ENCODE peak calls at places on chromosomes 2 and 18, in eight cellular contexts. One of them, this sample, is unnamed.

GRCh38 chr2:195051401-195051800 is 605.6 kb upstream of the SLC39A10 start:
- DNase-seq in mammary epithelial cell: peak
- DNase-seq in fibroblast of mammary gland: peak
- DNase-seq in CD4-positive, alpha-beta T cell: no peak
- DNase-seq in IMR-90: no peak
- DNase-seq in HFFc6: no peak
- DNase-seq in nephron progenitor cell: no peak
- DNase-seq in psoas muscle: no peak
- DNase-seq in this sample: no peak

GRCh38 chr2:159606287-159606686 is 10.1 kb downstream of the BAZ2B start:
- DNase-seq in mammary epithelial cell: no peak
- DNase-seq in fibroblast of mammary gland: no peak
- DNase-seq in CD4-positive, alpha-beta T cell: no peak
- DNase-seq in IMR-90: peak
- DNase-seq in HFFc6: no peak
- DNase-seq in nephron progenitor cell: no peak
- DNase-seq in psoas muscle: no peak
- DNase-seq in this sample: no peak

GRCh38 chr2:28639836-28640235 is 111.8 kb upstream of the PPP1CB start:
- DNase-seq in mammary epithelial cell: peak
- DNase-seq in fibroblast of mammary gland: peak
- DNase-seq in CD4-positive, alpha-beta T cell: no peak
- DNase-seq in IMR-90: no peak
- DNase-seq in HFFc6: no peak
- DNase-seq in nephron progenitor cell: no peak
- DNase-seq in psoas muscle: no peak
- DNase-seq in this sample: peak

GRCh38 chr2:230899287-230899686 is 25.8 kb downstream of the GPR55 start:
- DNase-seq in mammary epithelial cell: no peak
- DNase-seq in fibroblast of mammary gland: no peak
- DNase-seq in CD4-positive, alpha-beta T cell: no peak
- DNase-seq in IMR-90: no peak
- DNase-seq in HFFc6: no peak
- DNase-seq in nephron progenitor cell: no peak
- DNase-seq in psoas muscle: no peak
- DNase-seq in this sample: no peak

GRCh38 chr18:50866765-50867164 is 12.2 kb upstream of the ME2 start:
- DNase-seq in mammary epithelial cell: no peak
- DNase-seq in fibroblast of mammary gland: peak
- DNase-seq in CD4-positive, alpha-beta T cell: no peak
- DNase-seq in IMR-90: no peak
- DNase-seq in HFFc6: peak
- DNase-seq in nephron progenitor cell: no peak
- DNase-seq in psoas muscle: no peak
- DNase-seq in this sample: no peak

GRCh38 chr2:84494070-84494469 is 22.2 kb upstream of the DNAH6 start:
- DNase-seq in mammary epithelial cell: peak
- DNase-seq in fibroblast of mammary gland: peak
- DNase-seq in CD4-positive, alpha-beta T cell: no peak
- DNase-seq in IMR-90: peak
- DNase-seq in HFFc6: peak
- DNase-seq in nephron progenitor cell: no peak
- DNase-seq in psoas muscle: no peak
- DNase-seq in this sample: no peak

GRCh38 chr2:43839776-43840564 is 1.2 kb downstream of the ABCG8 start:
- DNase-seq in mammary epithelial cell: no peak
- DNase-seq in fibroblast of mammary gland: no peak
- DNase-seq in CD4-positive, alpha-beta T cell: no peak
- DNase-seq in IMR-90: no peak
- DNase-seq in HFFc6: no peak
- DNase-seq in nephron progenitor cell: no peak
- DNase-seq in psoas muscle: no peak
- DNase-seq in this sample: no peak

GRCh38 chr18:21900594-21901352 is 160.2 kb downstream of the MIB1 start:
- DNase-seq in mammary epithelial cell: no peak
- DNase-seq in fibroblast of mammary gland: no peak
- DNase-seq in CD4-positive, alpha-beta T cell: no peak
- DNase-seq in IMR-90: no peak
- DNase-seq in HFFc6: no peak
- DNase-seq in nephron progenitor cell: no peak
- DNase-seq in psoas muscle: no peak
- DNase-seq in this sample: no peak

GRCh38 chr18:44187090-44187489 is 493.6 kb upstream of the SETBP1 start:
- DNase-seq in mammary epithelial cell: no peak
- DNase-seq in fibroblast of mammary gland: no peak
- DNase-seq in CD4-positive, alpha-beta T cell: no peak
- DNase-seq in IMR-90: no peak
- DNase-seq in HFFc6: no peak
- DNase-seq in nephron progenitor cell: no peak
- DNase-seq in psoas muscle: no peak
- DNase-seq in this sample: no peak

GRCh38 chr2:120239488-120240287 is 13.0 kb upstream of the RALB start:
- DNase-seq in mammary epithelial cell: peak
- DNase-seq in fibroblast of mammary gland: peak
- DNase-seq in CD4-positive, alpha-beta T cell: no peak
- DNase-seq in IMR-90: peak
- DNase-seq in HFFc6: peak
- DNase-seq in nephron progenitor cell: no peak
- DNase-seq in psoas muscle: peak
- DNase-seq in this sample: peak

GRCh38 chr18:36744261-36744876 is 84.4 kb downstream of the TPGS2 start:
- DNase-seq in mammary epithelial cell: no peak
- DNase-seq in fibroblast of mammary gland: peak
- DNase-seq in CD4-positive, alpha-beta T cell: no peak
- DNase-seq in IMR-90: peak
- DNase-seq in HFFc6: peak
- DNase-seq in nephron progenitor cell: no peak
- DNase-seq in psoas muscle: no peak
- DNase-seq in this sample: no peak

GRCh38 chr2:117760916-117761315 is 53.6 kb upstream of the DDX18 start:
- DNase-seq in mammary epithelial cell: no peak
- DNase-seq in fibroblast of mammary gland: no peak
- DNase-seq in CD4-positive, alpha-beta T cell: no peak
- DNase-seq in IMR-90: no peak
- DNase-seq in HFFc6: no peak
- DNase-seq in nephron progenitor cell: no peak
- DNase-seq in psoas muscle: no peak
- DNase-seq in this sample: no peak

GRCh38 chr2:36824281-36824680 is 127.8 kb downstream of the VIT start:
- DNase-seq in mammary epithelial cell: no peak
- DNase-seq in fibroblast of mammary gland: no peak
- DNase-seq in CD4-positive, alpha-beta T cell: no peak
- DNase-seq in IMR-90: no peak
- DNase-seq in HFFc6: no peak
- DNase-seq in nephron progenitor cell: no peak
- DNase-seq in psoas muscle: no peak
- DNase-seq in this sample: no peak

GRCh38 chr2:100257939-100258338 is 64.4 kb downstream of the LONRF2 start:
- DNase-seq in mammary epithelial cell: peak
- DNase-seq in fibroblast of mammary gland: no peak
- DNase-seq in CD4-positive, alpha-beta T cell: no peak
- DNase-seq in IMR-90: peak
- DNase-seq in HFFc6: peak
- DNase-seq in nephron progenitor cell: no peak
- DNase-seq in psoas muscle: no peak
- DNase-seq in this sample: no peak

GRCh38 chr18:47898696-47899095 is 31.8 kb downstream of the SMAD2 start:
- DNase-seq in mammary epithelial cell: no peak
- DNase-seq in fibroblast of mammary gland: no peak
- DNase-seq in CD4-positive, alpha-beta T cell: no peak
- DNase-seq in IMR-90: no peak
- DNase-seq in HFFc6: no peak
- DNase-seq in nephron progenitor cell: no peak
- DNase-seq in psoas muscle: no peak
- DNase-seq in this sample: peak

GRCh38 chr2:39513641-39514094 is 76.6 kb upstream of the MAP4K3 start:
- DNase-seq in mammary epithelial cell: peak
- DNase-seq in fibroblast of mammary gland: peak
- DNase-seq in CD4-positive, alpha-beta T cell: no peak
- DNase-seq in IMR-90: peak
- DNase-seq in HFFc6: peak
- DNase-seq in nephron progenitor cell: peak
- DNase-seq in psoas muscle: peak
- DNase-seq in this sample: peak

GRCh38 chr18:56696966-56697365 is 45.8 kb downstream of the WDR7 start:
- DNase-seq in mammary epithelial cell: peak
- DNase-seq in fibroblast of mammary gland: peak
- DNase-seq in CD4-positive, alpha-beta T cell: no peak
- DNase-seq in IMR-90: peak
- DNase-seq in HFFc6: no peak
- DNase-seq in nephron progenitor cell: no peak
- DNase-seq in psoas muscle: no peak
- DNase-seq in this sample: no peak

GRCh38 chr18:48031011-48031480 is 100.6 kb upstream of the SMAD2 start:
- DNase-seq in mammary epithelial cell: peak
- DNase-seq in fibroblast of mammary gland: peak
- DNase-seq in CD4-positive, alpha-beta T cell: no peak
- DNase-seq in IMR-90: peak
- DNase-seq in HFFc6: peak
- DNase-seq in nephron progenitor cell: peak
- DNase-seq in psoas muscle: no peak
- DNase-seq in this sample: peak

DNA sequence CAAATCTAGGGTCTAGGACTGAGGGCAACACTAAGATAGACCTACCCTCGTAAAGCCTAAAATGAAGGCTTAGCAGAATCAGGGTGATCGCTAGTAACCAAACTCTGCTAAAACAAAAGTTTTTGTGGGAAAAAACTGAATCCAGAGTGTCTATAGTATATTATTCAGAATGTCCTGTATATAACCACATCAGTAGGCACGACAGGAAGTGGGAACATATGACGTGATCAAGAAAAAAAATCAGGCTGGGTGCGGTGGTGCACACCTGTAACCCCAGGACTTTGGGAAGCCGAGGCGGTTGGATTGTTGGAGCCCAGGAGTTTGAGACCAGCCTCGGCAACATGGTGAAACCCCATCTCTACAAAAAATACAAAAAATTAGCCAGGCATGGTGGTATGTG is 106.1 kb downstream of the UGGT1 start:
- DNase-seq in mammary epithelial cell: no peak
- DNase-seq in fibroblast of mammary gland: no peak
- DNase-seq in CD4-positive, alpha-beta T cell: no peak
- DNase-seq in IMR-90: no peak
- DNase-seq in HFFc6: no peak
- DNase-seq in nephron progenitor cell: no peak
- DNase-seq in psoas muscle: no peak
- DNase-seq in this sample: no peak
- TF ChIP-seq CTCF in mammary epithelial cell: no peak
- TF ChIP-seq CTCF in fibroblast of mammary gland: no peak
- TF ChIP-seq CTCF in CD4-positive, alpha-beta T cell: no peak
- TF ChIP-seq CTCF in IMR-90: no peak
- TF ChIP-seq CTCF in HFFc6: no peak
- TF ChIP-seq CTCF in nephron progenitor cell: no peak
- TF ChIP-seq CTCF in psoas muscle: no peak
- TF ChIP-seq CTCF in this sample: no peak

GRCh38 chr2:52034706-52035105 is 1002.8 kb upstream of the NRXN1 start:
- DNase-seq in mammary epithelial cell: no peak
- DNase-seq in fibroblast of mammary gland: peak
- DNase-seq in CD4-positive, alpha-beta T cell: no peak
- DNase-seq in IMR-90: no peak
- DNase-seq in HFFc6: no peak
- DNase-seq in nephron progenitor cell: no peak
- DNase-seq in psoas muscle: no peak
- DNase-seq in this sample: no peak

GRCh38 chr2:52036036-52036435 is 1004.1 kb upstream of the NRXN1 start:
- DNase-seq in mammary epithelial cell: no peak
- DNase-seq in fibroblast of mammary gland: peak
- DNase-seq in CD4-positive, alpha-beta T cell: no peak
- DNase-seq in IMR-90: peak
- DNase-seq in HFFc6: no peak
- DNase-seq in nephron progenitor cell: no peak
- DNase-seq in psoas muscle: no peak
- DNase-seq in this sample: no peak

DNA sequence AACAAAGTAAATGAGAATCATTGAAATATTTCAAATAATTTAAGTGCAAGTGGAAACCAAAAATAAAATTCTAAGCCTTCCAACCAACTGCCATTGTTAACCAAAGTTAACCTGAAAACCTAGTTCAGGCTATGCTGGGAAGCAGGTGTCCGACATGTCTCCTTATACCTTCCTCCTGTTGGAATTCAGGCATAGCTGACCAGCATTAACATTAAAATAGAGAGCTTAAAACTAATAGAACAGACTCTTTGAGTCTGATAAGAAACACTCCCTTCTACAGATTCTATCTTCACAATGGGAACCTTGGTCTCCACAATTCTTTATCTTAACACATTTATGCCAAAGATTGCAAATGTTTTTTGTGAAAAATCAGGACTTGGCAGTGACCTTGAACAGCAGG is 1004.9 kb upstream of the NRXN1 start:
- DNase-seq in mammary epithelial cell: no peak
- DNase-seq in fibroblast of mammary gland: no peak
- DNase-seq in CD4-positive, alpha-beta T cell: no peak
- DNase-seq in IMR-90: no peak
- DNase-seq in HFFc6: no peak
- DNase-seq in nephron progenitor cell: no peak
- DNase-seq in psoas muscle: no peak
- DNase-seq in this sample: no peak
- TF ChIP-seq CTCF in mammary epithelial cell: no peak
- TF ChIP-seq CTCF in fibroblast of mammary gland: no peak
- TF ChIP-seq CTCF in CD4-positive, alpha-beta T cell: no peak
- TF ChIP-seq CTCF in IMR-90: no peak
- TF ChIP-seq CTCF in HFFc6: no peak
- TF ChIP-seq CTCF in nephron progenitor cell: no peak
- TF ChIP-seq CTCF in psoas muscle: no peak
- TF ChIP-seq CTCF in this sample: no peak

DNA sequence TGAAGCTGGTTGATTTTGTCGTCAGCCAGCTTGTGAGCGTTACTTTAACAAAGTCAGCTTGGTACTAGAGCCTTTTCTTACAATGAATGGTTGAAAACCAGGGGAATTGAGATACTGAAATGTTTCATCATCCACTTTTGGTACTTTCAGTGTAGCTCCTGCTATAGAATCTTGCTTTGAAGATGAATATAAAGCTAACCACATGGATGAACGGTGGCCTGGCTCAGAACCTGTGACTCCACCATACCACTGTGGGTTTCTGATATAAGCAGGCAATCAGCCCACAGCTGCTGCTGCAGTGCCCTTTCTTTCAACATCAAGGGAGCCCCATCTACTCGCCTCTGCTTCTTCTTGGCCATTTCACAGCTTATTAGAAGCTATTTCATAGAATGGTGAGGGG is 53.2 kb upstream of the GPR45 start:
- DNase-seq in mammary epithelial cell: no peak
- DNase-seq in fibroblast of mammary gland: no peak
- DNase-seq in CD4-positive, alpha-beta T cell: no peak
- DNase-seq in IMR-90: no peak
- DNase-seq in HFFc6: no peak
- DNase-seq in nephron progenitor cell: no peak
- DNase-seq in psoas muscle: no peak
- DNase-seq in this sample: no peak
- TF ChIP-seq CTCF in mammary epithelial cell: no peak
- TF ChIP-seq CTCF in fibroblast of mammary gland: no peak
- TF ChIP-seq CTCF in CD4-positive, alpha-beta T cell: no peak
- TF ChIP-seq CTCF in IMR-90: no peak
- TF ChIP-seq CTCF in HFFc6: no peak
- TF ChIP-seq CTCF in nephron progenitor cell: no peak
- TF ChIP-seq CTCF in psoas muscle: no peak
- TF ChIP-seq CTCF in this sample: no peak

DNA sequence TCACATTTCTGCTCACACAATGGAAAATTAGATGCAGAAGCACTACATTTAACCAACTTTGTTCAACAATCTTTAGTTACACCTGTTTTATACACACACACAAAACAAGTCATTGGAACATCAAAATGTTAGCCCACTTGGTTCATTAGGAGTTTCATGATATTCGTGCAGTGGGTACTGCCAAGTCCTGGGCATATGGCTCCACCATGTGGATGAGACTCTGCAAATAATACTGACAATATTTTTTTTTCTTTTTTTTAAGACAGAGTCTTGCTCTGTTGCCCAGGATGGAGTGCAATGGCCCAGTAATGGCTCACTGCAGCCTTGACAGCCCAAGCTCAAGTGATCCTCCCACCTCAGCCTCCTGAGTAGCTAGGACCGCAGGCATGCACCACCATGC is 34.5 kb upstream of the GRB14 start:
- DNase-seq in mammary epithelial cell: no peak
- DNase-seq in fibroblast of mammary gland: peak
- DNase-seq in CD4-positive, alpha-beta T cell: no peak
- DNase-seq in IMR-90: no peak
- DNase-seq in HFFc6: no peak
- DNase-seq in nephron progenitor cell: no peak
- DNase-seq in psoas muscle: no peak
- DNase-seq in this sample: peak
- TF ChIP-seq CTCF in mammary epithelial cell: peak
- TF ChIP-seq CTCF in fibroblast of mammary gland: peak
- TF ChIP-seq CTCF in CD4-positive, alpha-beta T cell: no peak
- TF ChIP-seq CTCF in IMR-90: no peak
- TF ChIP-seq CTCF in HFFc6: peak
- TF ChIP-seq CTCF in nephron progenitor cell: no peak
- TF ChIP-seq CTCF in psoas muscle: no peak
- TF ChIP-seq CTCF in this sample: no peak